ENCODE peak calls at places on chromosomes 6 and 20, in ten cellular contexts. One of them, this sample, is unnamed.
A peak's percentile ranks its signal among the peaks of the same experiment; 100 is the strongest.

GRCh38 chr6:122401104-122401503 is 1.7 kb downstream of the HSF2 start:
- DNase-seq in activated naive CD8-positive, alpha-beta T cell treated with anti-CD3 and anti-CD28 coated beads for 36 hours: no peak
- DNase-seq in ELF-1: no peak
- DNase-seq in GM23338: no peak
- DNase-seq in SK-N-SH: no peak
- DNase-seq in T-helper 1 cell: no peak
- DNase-seq in nephron progenitor cell: no peak
- DNase-seq in anterior cingulate cortex: no peak
- DNase-seq in AG08395: no peak
- DNase-seq in stimulated activated CD8-positive, alpha-beta memory T cell treated with anti-CD3 and anti-CD28 coated beads, Interleukin-12 subunit alpha, Interleukin-12 subunit beta, amount 100 ng/mL, for 4 hours: no peak
- DNase-seq in this sample: no peak

GRCh38 chr6:112041535-112041934 is 12.4 kb upstream of the CCN6 start:
- DNase-seq in activated naive CD8-positive, alpha-beta T cell treated with anti-CD3 and anti-CD28 coated beads for 36 hours: no peak
- DNase-seq in ELF-1: no peak
- DNase-seq in GM23338: peak; percentile 34
- DNase-seq in SK-N-SH: no peak
- DNase-seq in T-helper 1 cell: no peak
- DNase-seq in nephron progenitor cell: no peak
- DNase-seq in anterior cingulate cortex: no peak
- DNase-seq in AG08395: no peak
- DNase-seq in stimulated activated CD8-positive, alpha-beta memory T cell treated with anti-CD3 and anti-CD28 coated beads, Interleukin-12 subunit alpha, Interleukin-12 subunit beta, amount 100 ng/mL, for 4 hours: no peak
- DNase-seq in this sample: no peak

GRCh38 chr6:44473870-44474631 is 86.5 kb downstream of the CDC5L start:
- DNase-seq in activated naive CD8-positive, alpha-beta T cell treated with anti-CD3 and anti-CD28 coated beads for 36 hours: no peak
- DNase-seq in ELF-1: no peak
- DNase-seq in GM23338: no peak
- DNase-seq in SK-N-SH: no peak
- DNase-seq in T-helper 1 cell: no peak
- DNase-seq in nephron progenitor cell: no peak
- DNase-seq in anterior cingulate cortex: no peak
- DNase-seq in AG08395: no peak
- DNase-seq in stimulated activated CD8-positive, alpha-beta memory T cell treated with anti-CD3 and anti-CD28 coated beads, Interleukin-12 subunit alpha, Interleukin-12 subunit beta, amount 100 ng/mL, for 4 hours: no peak
- DNase-seq in this sample: no peak

GRCh38 chr6:95517004-95517403 is 60.3 kb upstream of the MANEA start:
- DNase-seq in activated naive CD8-positive, alpha-beta T cell treated with anti-CD3 and anti-CD28 coated beads for 36 hours: no peak
- DNase-seq in ELF-1: peak; percentile 43
- DNase-seq in GM23338: no peak
- DNase-seq in SK-N-SH: no peak
- DNase-seq in T-helper 1 cell: no peak
- DNase-seq in nephron progenitor cell: no peak
- DNase-seq in anterior cingulate cortex: no peak
- DNase-seq in AG08395: no peak
- DNase-seq in stimulated activated CD8-positive, alpha-beta memory T cell treated with anti-CD3 and anti-CD28 coated beads, Interleukin-12 subunit alpha, Interleukin-12 subunit beta, amount 100 ng/mL, for 4 hours: no peak
- DNase-seq in this sample: no peak

GRCh38 chr6:98980814-98981213 is 33.1 kb upstream of the FBXL4 start:
- DNase-seq in activated naive CD8-positive, alpha-beta T cell treated with anti-CD3 and anti-CD28 coated beads for 36 hours: no peak
- DNase-seq in ELF-1: no peak
- DNase-seq in GM23338: peak; percentile 81
- DNase-seq in SK-N-SH: no peak
- DNase-seq in T-helper 1 cell: no peak
- DNase-seq in nephron progenitor cell: no peak
- DNase-seq in anterior cingulate cortex: no peak
- DNase-seq in AG08395: no peak
- DNase-seq in stimulated activated CD8-positive, alpha-beta memory T cell treated with anti-CD3 and anti-CD28 coated beads, Interleukin-12 subunit alpha, Interleukin-12 subunit beta, amount 100 ng/mL, for 4 hours: no peak
- DNase-seq in this sample: no peak

GRCh38 chr6:94623586-94623985 is 953.7 kb upstream of the MANEA start:
- DNase-seq in activated naive CD8-positive, alpha-beta T cell treated with anti-CD3 and anti-CD28 coated beads for 36 hours: no peak
- DNase-seq in ELF-1: no peak
- DNase-seq in GM23338: no peak
- DNase-seq in SK-N-SH: no peak
- DNase-seq in T-helper 1 cell: no peak
- DNase-seq in nephron progenitor cell: no peak
- DNase-seq in anterior cingulate cortex: no peak
- DNase-seq in AG08395: no peak
- DNase-seq in stimulated activated CD8-positive, alpha-beta memory T cell treated with anti-CD3 and anti-CD28 coated beads, Interleukin-12 subunit alpha, Interleukin-12 subunit beta, amount 100 ng/mL, for 4 hours: no peak
- DNase-seq in this sample: no peak

GRCh38 chr20:49999329-49999728 is 16.5 kb downstream of the SNAI1 start:
- DNase-seq in activated naive CD8-positive, alpha-beta T cell treated with anti-CD3 and anti-CD28 coated beads for 36 hours: peak; percentile 69
- DNase-seq in ELF-1: no peak
- DNase-seq in GM23338: no peak
- DNase-seq in SK-N-SH: no peak
- DNase-seq in T-helper 1 cell: no peak
- DNase-seq in nephron progenitor cell: no peak
- DNase-seq in anterior cingulate cortex: no peak
- DNase-seq in AG08395: no peak
- DNase-seq in stimulated activated CD8-positive, alpha-beta memory T cell treated with anti-CD3 and anti-CD28 coated beads, Interleukin-12 subunit alpha, Interleukin-12 subunit beta, amount 100 ng/mL, for 4 hours: no peak
- DNase-seq in this sample: no peak

GRCh38 chr6:160919713-160920112 is 71.9 kb upstream of the MAP3K4 start:
- DNase-seq in activated naive CD8-positive, alpha-beta T cell treated with anti-CD3 and anti-CD28 coated beads for 36 hours: no peak
- DNase-seq in ELF-1: no peak
- DNase-seq in GM23338: no peak
- DNase-seq in SK-N-SH: no peak
- DNase-seq in T-helper 1 cell: no peak
- DNase-seq in nephron progenitor cell: no peak
- DNase-seq in anterior cingulate cortex: no peak
- DNase-seq in AG08395: peak; percentile 76
- DNase-seq in stimulated activated CD8-positive, alpha-beta memory T cell treated with anti-CD3 and anti-CD28 coated beads, Interleukin-12 subunit alpha, Interleukin-12 subunit beta, amount 100 ng/mL, for 4 hours: no peak
- DNase-seq in this sample: no peak

GRCh38 chr6:108876929-108877775 is 28.9 kb downstream of the ARMC2 start:
- DNase-seq in activated naive CD8-positive, alpha-beta T cell treated with anti-CD3 and anti-CD28 coated beads for 36 hours: no peak
- DNase-seq in ELF-1: no peak
- DNase-seq in GM23338: no peak
- DNase-seq in SK-N-SH: no peak
- DNase-seq in T-helper 1 cell: no peak
- DNase-seq in nephron progenitor cell: no peak
- DNase-seq in anterior cingulate cortex: no peak
- DNase-seq in AG08395: peak; percentile 74
- DNase-seq in stimulated activated CD8-positive, alpha-beta memory T cell treated with anti-CD3 and anti-CD28 coated beads, Interleukin-12 subunit alpha, Interleukin-12 subunit beta, amount 100 ng/mL, for 4 hours: no peak
- DNase-seq in this sample: no peak

GRCh38 chr6:27502508-27503435 is 29.9 kb upstream of the ZNF184 start:
- DNase-seq in activated naive CD8-positive, alpha-beta T cell treated with anti-CD3 and anti-CD28 coated beads for 36 hours: peak; percentile 72
- DNase-seq in ELF-1: peak; percentile 92
- DNase-seq in GM23338: peak; percentile 80
- DNase-seq in SK-N-SH: no peak
- DNase-seq in T-helper 1 cell: peak; percentile 66
- DNase-seq in nephron progenitor cell: peak; percentile 71
- DNase-seq in anterior cingulate cortex: no peak
- DNase-seq in AG08395: peak; percentile 25
- DNase-seq in stimulated activated CD8-positive, alpha-beta memory T cell treated with anti-CD3 and anti-CD28 coated beads, Interleukin-12 subunit alpha, Interleukin-12 subunit beta, amount 100 ng/mL, for 4 hours: peak; percentile 42
- DNase-seq in this sample: no peak

GRCh38 chr6:37303091-37303620 is 45.2 kb upstream of the TMEM217 start:
- DNase-seq in activated naive CD8-positive, alpha-beta T cell treated with anti-CD3 and anti-CD28 coated beads for 36 hours: no peak
- DNase-seq in ELF-1: no peak
- DNase-seq in GM23338: no peak
- DNase-seq in SK-N-SH: no peak
- DNase-seq in T-helper 1 cell: no peak
- DNase-seq in nephron progenitor cell: no peak
- DNase-seq in anterior cingulate cortex: no peak
- DNase-seq in AG08395: no peak
- DNase-seq in stimulated activated CD8-positive, alpha-beta memory T cell treated with anti-CD3 and anti-CD28 coated beads, Interleukin-12 subunit alpha, Interleukin-12 subunit beta, amount 100 ng/mL, for 4 hours: no peak
- DNase-seq in this sample: no peak

GRCh38 chr6:79421707-79422484 is 115.3 kb downstream of the LCA5 start:
- DNase-seq in activated naive CD8-positive, alpha-beta T cell treated with anti-CD3 and anti-CD28 coated beads for 36 hours: no peak
- DNase-seq in ELF-1: no peak
- DNase-seq in GM23338: no peak
- DNase-seq in SK-N-SH: peak; percentile 41
- DNase-seq in T-helper 1 cell: no peak
- DNase-seq in nephron progenitor cell: no peak
- DNase-seq in anterior cingulate cortex: no peak
- DNase-seq in AG08395: peak; percentile 26
- DNase-seq in stimulated activated CD8-positive, alpha-beta memory T cell treated with anti-CD3 and anti-CD28 coated beads, Interleukin-12 subunit alpha, Interleukin-12 subunit beta, amount 100 ng/mL, for 4 hours: no peak
- DNase-seq in this sample: no peak